ENCODE peak calls at places on chromosomes 1 and 21, in four cellular contexts. W is right cardiac atrium; N is epithelial cell of esophagus; Q is stimulated activated CD4-positive, alpha-beta T cell treated with anti-CD3 and anti-CD28 coated beads, TNF-alpha, amount 100 ng/mL, for 1 hour. J is an unnamed sample.

GRCh38 chr1:18575620-18576019 is 55.0 kb upstream of the PAX7 start:
- DNase-seq in W (peak), Q (peak), N (peak), J (no peak)

GRCh38 chr21:29473808-29474207 is 175.1 kb downstream of the BACH1 start:
- DNase-seq in W (no peak), Q (no peak), N (no peak), J (no peak)

GRCh38 chr1:158026641-158027040 is 33.2 kb downstream of the KIRREL1 start:
- DNase-seq in N (no peak), W (no peak), Q (no peak), J (no peak)

GRCh38 chr1:6511461-6512244 is 20.2 kb upstream of the PLEKHG5 start:
- DNase-seq in N (no peak), Q (no peak), W (peak), J (peak)

GRCh38 chr1:176566004-176566975 is 103.3 kb downstream of the PAPPA2 start:
- DNase-seq in N (no peak), W (no peak), Q (no peak), J (no peak)

GRCh38 chr1:181508486-181509165 is 25.3 kb downstream of the CACNA1E start:
- DNase-seq in W (no peak), N (no peak), Q (no peak), J (no peak)

GRCh38 chr1:41341756-41342562 is 19.3 kb upstream of the FOXO6 start:
- DNase-seq in W (no peak), N (peak), Q (no peak), J (no peak)

GRCh38 chr1:32246888-32247273 is at the start of gene FAM167B:
- DNase-seq in Q (no peak), W (peak), N (peak), J (peak)

GRCh38 chr1:164716992-164717703 is 158.2 kb downstream of the PBX1 start:
- DNase-seq in W (no peak), N (peak), Q (no peak), J (no peak)

GRCh38 chr1:160863422-160864131 is 890 bp upstream of the CD244 start:
- DNase-seq in W (peak), Q (no peak), N (no peak), J (no peak)

GRCh38 chr21:33569986-33570385 is 18.5 kb downstream of the DONSON start:
- DNase-seq in N (no peak), Q (no peak), W (no peak), J (no peak)

GRCh38 chr1:228940931-228941330 is 205.7 kb downstream of the RHOU start:
- DNase-seq in N (no peak), Q (no peak), W (no peak), J (no peak)

GRCh38 chr1:210920716-210921694 is 212.9 kb downstream of the KCNH1 start:
- DNase-seq in Q (no peak), W (no peak), N (no peak), J (no peak)

GRCh38 chr1:94602312-94602711 is 60.8 kb upstream of the F3 start:
- DNase-seq in W (peak), N (peak), Q (no peak), J (no peak)

GRCh38 chr1:112316254-112316653 is 79.8 kb upstream of the CTTNBP2NL start:
- DNase-seq in Q (no peak), W (no peak), N (no peak), J (no peak)

GRCh38 chr1:94672001-94672400 is 130.4 kb upstream of the F3 start:
- DNase-seq in N (no peak), W (no peak), Q (no peak), J (no peak)

GRCh38 chr1:210293191-210293607 is 35.5 kb upstream of the HHAT start:
- DNase-seq in W (peak), N (no peak), Q (no peak), J (no peak)

GRCh38 chr1:5597991-5598823 is 394.0 kb downstream of the NPHP4 start:
- DNase-seq in W (no peak), N (no peak), Q (no peak), J (no peak)

GRCh38 chr1:16075337-16076002 is 2.0 kb upstream of the FAM131C start:
- DNase-seq in Q (no peak), N (peak), W (peak), J (no peak)

GRCh38 chr1:27556781-27557595 is 47.0 kb downstream of the AHDC1 start:
- DNase-seq in N (peak), W (peak), Q (peak), J (peak)

GRCh38 chr1:16326833-16327404 is 25.4 kb downstream of the FBXO42 start:
- DNase-seq in Q (no peak), N (peak), W (no peak), J (no peak)

GRCh38 chr1:247110627-247111258 is 6.6 kb upstream of the ZNF669 start:
- DNase-seq in N (peak), Q (no peak), W (peak), J (no peak)

J was measured in kidney.